ENCODE peak calls at places on chromosome X, in five cellular contexts. G is H1, C is K562, Y is HepG2, K is GM12878. N is an unnamed sample.

GRCh38 chrX:153340111-153340510 is 6.2 kb downstream of the ZNF275 start:
- DNase-seq in G (no peak), C (peak; percentile 65), Y (no peak), K (no peak), N (no peak)

GRCh38 chrX:16511776-16512400 is 138.1 kb upstream of the S100G start:
- DNase-seq in G (no peak), C (no peak), Y (no peak), K (no peak), N (no peak)

GRCh38 chrX:38548508-38548907 is 12.8 kb upstream of the TSPAN7 start:
- DNase-seq in G (no peak), C (no peak), Y (no peak), K (no peak), N (no peak)

GRCh38 chrX:45778621-45779020 is 577.9 kb upstream of the DIPK2B start:
- DNase-seq in G (no peak), C (no peak), Y (no peak), K (no peak), N (no peak)

GRCh38 chrX:70201732-70202131 is 24.4 kb downstream of the DGAT2L6 start:
- DNase-seq in G (no peak), C (no peak), Y (no peak), K (no peak), N (no peak)

GRCh38 chrX:116238866-116239265 is 68.3 kb downstream of the AGTR2 start:
- DNase-seq in G (no peak), C (no peak), Y (no peak), K (no peak), N (no peak)

GRCh38 chrX:136272325-136272724 is 21.1 kb upstream of the MAP7D3 start:
- DNase-seq in G (no peak), C (peak; percentile 11), Y (no peak), K (no peak), N (no peak)

GRCh38 chrX:44872319-44872816 is 620 bp upstream of the KDM6A start:
- DNase-seq in G (no peak), C (peak; percentile 30), Y (no peak), K (no peak), N (peak; percentile 40)

GRCh38 chrX:39753296-39753996 is 344.3 kb downstream of the BCOR start:
- DNase-seq in G (no peak), C (peak; percentile 46), Y (no peak), K (no peak), N (peak; percentile 80)

GRCh38 chrX:57952320-57952678 is 42.0 kb upstream of the ZXDA start:
- DNase-seq in G (no peak), C (no peak), Y (no peak), K (no peak), N (no peak)

DNA sequence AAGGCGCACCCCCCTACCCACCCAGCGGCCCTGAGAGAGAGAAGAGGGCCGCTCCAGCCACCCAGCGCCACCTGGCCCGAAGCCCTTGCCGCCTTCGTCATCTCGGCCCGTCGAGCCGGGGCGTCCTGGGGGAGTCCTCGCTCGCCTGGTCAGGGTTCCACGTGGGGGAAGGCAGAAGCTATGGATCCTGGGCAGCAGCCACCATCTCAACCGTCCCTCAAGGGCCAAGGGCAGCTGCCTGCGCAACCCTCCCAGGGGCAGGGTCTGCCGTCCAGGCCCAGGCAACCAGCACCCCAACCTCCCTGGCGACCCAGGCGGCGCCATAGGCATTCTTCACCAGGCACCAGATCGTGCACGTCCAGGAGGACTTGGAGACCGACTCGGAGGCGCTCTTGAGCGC is 51.5 kb upstream of the IL13RA2 start:
- DNase-seq in G (no peak), C (no peak), Y (no peak), K (no peak), N (no peak)
- TF ChIP-seq CHD2 in G (no peak), C (no peak), Y (no peak), K (no peak), N (no peak)

GRCh38 chrX:27598312-27598711 is 8.2 kb downstream of the DCAF8L2 start:
- DNase-seq in G (no peak), C (no peak), Y (peak; percentile 52), K (no peak), N (no peak)
- TF ChIP-seq HDAC2 in G (no peak), C (no peak), Y (no peak), K (no peak), N (no peak)

GRCh38 chrX:3938587-3938986 is 225.1 kb upstream of the PRKX start:
- DNase-seq in G (no peak), C (no peak), Y (no peak), K (no peak), N (no peak)

DNA sequence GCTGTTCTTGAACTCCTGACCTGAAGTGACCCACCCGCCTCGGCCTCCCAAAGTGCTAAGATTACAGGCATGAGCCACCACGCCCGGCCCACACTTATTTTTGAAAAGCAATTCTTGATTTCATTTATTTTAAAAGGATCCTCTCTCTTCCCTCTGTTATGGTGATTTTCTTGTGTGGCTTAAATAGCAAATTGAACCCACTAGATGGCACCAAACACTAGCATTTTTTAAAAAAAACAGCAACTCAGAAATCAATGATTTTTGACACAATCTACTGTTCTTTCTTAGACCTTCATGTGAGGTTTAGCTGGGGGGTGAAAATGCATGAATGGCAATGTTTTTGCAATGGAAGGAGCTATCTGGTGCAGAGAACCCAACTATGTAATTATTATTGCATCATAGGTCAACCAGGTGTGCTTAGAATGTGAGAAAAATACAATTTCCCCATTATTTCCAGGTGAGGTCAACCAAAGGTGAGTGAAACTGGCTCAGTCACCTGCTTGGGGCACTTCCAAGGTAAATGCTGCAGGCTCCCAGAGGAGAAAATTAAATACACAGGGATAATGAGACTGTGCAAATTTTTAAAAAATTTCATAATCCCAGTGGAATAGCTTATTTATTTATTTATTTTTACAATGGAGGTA is 226.6 kb upstream of the PRKX start:
- DNase-seq in G (no peak), C (peak; percentile 9), Y (no peak), K (no peak), N (no peak)
- TF ChIP-seq CTCF in G (no peak), C (peak; percentile 55), Y (peak; percentile 34), K (peak; percentile 31), N (peak; percentile 56)

GRCh38 chrX:119427795-119428185 is 28.7 kb downstream of the SLC25A43 start:
- DNase-seq in G (no peak), C (no peak), Y (no peak), K (no peak), N (no peak)

GRCh38 chrX:119425050-119425449 is 25.9 kb downstream of the SLC25A43 start:
- DNase-seq in G (no peak), C (no peak), Y (no peak), K (no peak), N (no peak)

GRCh38 chrX:119427024-119427794 is 28.1 kb downstream of the SLC25A43 start:
- DNase-seq in G (no peak), C (peak; percentile 53), Y (no peak), K (peak; percentile 28), N (peak; percentile 19)

GRCh38 chrX:119423631-119424030 is 24.5 kb downstream of the SLC25A43 start:
- DNase-seq in G (no peak), C (no peak), Y (no peak), K (no peak), N (no peak)

GRCh38 chrX:119429471-119429870 is 30.3 kb downstream of the SLC25A43 start:
- DNase-seq in G (no peak), C (no peak), Y (no peak), K (no peak), N (no peak)
- TF ChIP-seq CHD2 in G (no peak), C (no peak), Y (no peak), K (no peak), N (no peak)

DNA sequence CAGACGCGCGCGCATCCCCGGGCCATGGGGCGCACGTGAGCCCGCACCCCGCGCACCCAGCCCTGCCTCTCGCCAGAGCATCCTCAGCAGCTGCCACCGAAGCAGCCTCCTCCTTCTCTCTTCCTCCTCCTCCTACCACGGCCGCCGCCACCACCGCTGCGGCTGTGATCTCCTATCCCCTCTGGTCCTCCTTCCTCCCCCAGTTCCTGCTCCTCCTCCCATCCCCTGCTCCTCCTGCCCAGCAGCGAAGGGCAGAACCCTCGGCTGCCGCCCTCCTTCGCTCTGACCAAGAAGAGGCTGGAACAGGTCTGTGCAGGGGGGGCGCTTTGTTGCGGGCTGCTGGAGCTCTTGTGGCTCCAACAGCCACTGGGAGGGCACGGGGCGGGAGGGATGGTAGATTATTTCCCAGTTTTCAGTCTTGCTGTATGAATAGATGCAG is 148.7 kb upstream of the CHRDL1 start:
- DNase-seq in G (peak; percentile 48), C (no peak), Y (no peak), K (no peak), N (no peak)
- TF ChIP-seq HDAC2 in G (no peak), C (no peak), Y (no peak), K (no peak), N (no peak)

GRCh38 chrX:21975827-21976226 is 35.3 kb downstream of the SMS start:
- DNase-seq in G (no peak), C (no peak), Y (no peak), K (no peak), N (no peak)
- TF ChIP-seq CTCF in G (no peak), C (peak; percentile 52), Y (no peak), K (no peak), N (peak; percentile 39)

DNA sequence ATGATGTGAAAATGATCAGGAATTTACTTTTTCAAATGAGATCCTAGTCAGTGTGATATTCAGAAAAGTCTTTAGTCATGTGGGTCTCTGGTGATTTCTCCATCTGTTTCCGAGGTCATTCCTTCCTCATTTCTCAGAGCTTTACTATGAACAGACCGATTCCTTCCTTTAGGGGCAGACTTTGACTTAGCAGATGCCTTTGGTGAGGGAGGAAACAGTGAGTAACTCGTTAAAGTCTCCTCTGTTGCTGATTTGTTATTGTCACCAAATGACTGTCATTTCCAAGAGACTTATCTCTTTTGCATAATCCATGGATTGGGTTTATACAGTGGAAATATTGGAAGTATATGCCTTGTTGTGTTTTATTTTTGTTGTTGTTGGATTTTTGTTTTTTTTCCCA is 76.2 kb upstream of the CD99 start:
- DNase-seq in G (no peak), C (peak; percentile 14), Y (no peak), K (no peak), N (peak; percentile 57)
- TF ChIP-seq CHD2 in G (no peak), C (no peak), Y (no peak), K (no peak), N (no peak)

DNA sequence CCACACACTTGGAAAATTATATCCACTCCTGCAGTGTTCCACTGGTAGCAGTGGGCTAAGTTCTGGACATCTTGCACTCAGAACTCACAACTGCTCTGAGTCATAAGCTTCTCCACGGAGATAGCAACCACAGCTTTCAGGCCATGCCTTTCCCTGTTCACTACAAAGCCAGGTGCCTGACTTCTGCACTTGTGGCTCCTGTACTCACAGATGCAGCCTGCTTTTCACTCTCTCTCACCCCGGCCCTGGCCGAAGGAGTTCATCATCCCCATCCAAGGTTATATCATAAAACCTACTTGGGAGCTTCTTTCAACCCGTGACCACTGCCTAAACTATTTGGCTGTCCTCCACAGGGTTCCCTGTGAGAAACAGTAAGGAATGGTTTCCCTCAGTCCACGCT is 999.4 kb downstream of the GLUD2 start:
- DNase-seq in G (no peak), C (no peak), Y (no peak), K (no peak), N (no peak)
- TF ChIP-seq HDAC2 in G (no peak), C (no peak), Y (no peak), K (no peak), N (no peak)

GRCh38 chrX:131741103-131741581 is 197.3 kb downstream of the OR13H1 start:
- DNase-seq in G (no peak), C (no peak), Y (no peak), K (peak; percentile 87), N (peak; percentile 50)
- TF ChIP-seq CTCF in G (no peak), C (no peak), Y (no peak), K (peak; percentile 22), N (no peak)

N was measured in A549.